ENCODE peak calls at places on chromosomes 5 and 9, in ten cellular contexts. S, N, E, A, T, O, J, D, W and H are unnamed samples.

GRCh38 chr5:176843673-176844072 is 33.3 kb downstream of the UNC5A start:
- DNase-seq in S (no peak), N (no peak), E (no peak), A (no peak), T (no peak), O (no peak), J (no peak), D (no peak), W (no peak), H (no peak)

GRCh38 chr5:136043968-136044610 is 15.3 kb downstream of the TGFBI start:
- DNase-seq in S (no peak), N (no peak), E (no peak), A (no peak), T (no peak), O (no peak), J (no peak), D (no peak), W (no peak), H (no peak)

GRCh38 chr5:88539642-88540476 is 271.2 kb upstream of the TMEM161B start:
- DNase-seq in S (no peak), N (no peak), E (no peak), A (no peak), T (no peak), O (no peak), J (no peak), D (no peak), W (no peak), H (no peak)

GRCh38 chr9:125758986-125759811 is 12.0 kb downstream of the PBX3 start:
- DNase-seq in S (peak), N (no peak), E (peak), A (no peak), T (no peak), O (peak), J (no peak), D (no peak), W (no peak), H (no peak)

GRCh38 chr5:30156156-30156555 is 1037.3 kb upstream of the CDH6 start:
- DNase-seq in S (no peak), N (no peak), E (no peak), A (no peak), T (no peak), O (no peak), J (no peak), D (no peak), W (no peak), H (no peak)

GRCh38 chr5:66138572-66139116 is 5.5 kb upstream of the SREK1 start:
- DNase-seq in S (peak), N (no peak), E (no peak), A (no peak), T (no peak), O (no peak), J (no peak), D (no peak), W (no peak), H (no peak)

GRCh38 chr5:42668254-42668653 is 88.4 kb upstream of the CCDC152 start:
- DNase-seq in S (no peak), N (no peak), E (no peak), A (no peak), T (no peak), O (no peak), J (no peak), D (no peak), W (no peak), H (no peak)

GRCh38 chr5:57454896-57455295 is 27.7 kb downstream of the ACTBL2 start:
- DNase-seq in S (no peak), N (no peak), E (no peak), A (no peak), T (no peak), O (no peak), J (no peak), D (no peak), W (no peak), H (no peak)

GRCh38 chr9:125233678-125234077 is 7.5 kb downstream of the HSPA5 start:
- DNase-seq in S (no peak), N (no peak), E (no peak), A (no peak), T (no peak), O (no peak), J (no peak), D (peak), W (peak), H (no peak)

GRCh38 chr9:38133595-38133994 is 64.6 kb upstream of the SHB start:
- DNase-seq in S (no peak), N (no peak), E (no peak), A (no peak), T (no peak), O (no peak), J (no peak), D (no peak), W (no peak), H (no peak)

GRCh38 chr9:16257604-16258003 is 612.9 kb downstream of the BNC2 start:
- DNase-seq in S (no peak), N (no peak), E (peak), A (no peak), T (no peak), O (no peak), J (no peak), D (no peak), W (no peak), H (no peak)

GRCh38 chr5:98513378-98513777 is 260.1 kb upstream of the RGMB start:
- DNase-seq in S (no peak), N (no peak), E (peak), A (no peak), T (no peak), O (no peak), J (no peak), D (no peak), W (no peak), H (no peak)

GRCh38 chr9:98805506-98806272 is 1.8 kb upstream of the GALNT12 start:
- DNase-seq in S (no peak), N (no peak), E (no peak), A (no peak), T (no peak), O (no peak), J (no peak), D (no peak), W (peak), H (no peak)

GRCh38 chr9:78033870-78034269 is 2.3 kb upstream of the GNAQ start:
- DNase-seq in S (no peak), N (no peak), E (no peak), A (no peak), T (no peak), O (no peak), J (no peak), D (no peak), W (no peak), H (no peak)

GRCh38 chr5:100731768-100732167 is 171.3 kb downstream of the ST8SIA4 start:
- DNase-seq in S (no peak), N (no peak), E (no peak), A (peak), T (no peak), O (no peak), J (peak), D (no peak), W (no peak), H (no peak)

GRCh38 chr9:33718987-33719386 is 76.4 kb upstream of the PRSS3 start:
- DNase-seq in S (no peak), N (peak), E (no peak), A (no peak), T (no peak), O (peak), J (no peak), D (no peak), W (peak), H (no peak)

GRCh38 chr9:104025109-104025508 is 69.0 kb upstream of the SMC2 start:
- DNase-seq in S (no peak), N (no peak), E (no peak), A (no peak), T (no peak), O (no peak), J (no peak), D (no peak), W (peak), H (no peak)

GRCh38 chr5:115952579-115952978 is 9.7 kb upstream of the LVRN start:
- DNase-seq in S (no peak), N (no peak), E (no peak), A (no peak), T (no peak), O (no peak), J (no peak), D (no peak), W (no peak), H (no peak)

GRCh38 chr5:85049020-85049419 is 664.3 kb upstream of the EDIL3 start:
- DNase-seq in S (no peak), N (no peak), E (peak), A (no peak), T (no peak), O (no peak), J (no peak), D (no peak), W (peak), H (no peak)

GRCh38 chr5:79396265-79396664 is 117.7 kb downstream of the HOMER1 start:
- DNase-seq in S (no peak), N (no peak), E (no peak), A (no peak), T (no peak), O (no peak), J (no peak), D (no peak), W (peak), H (no peak)

GRCh38 chr5:54743997-54744788 is 226.6 kb downstream of the SNX18 start:
- DNase-seq in S (no peak), N (no peak), E (peak), A (peak), T (no peak), O (no peak), J (peak), D (peak), W (peak), H (no peak)

GRCh38 chr5:143362828-143363227 is 40.7 kb downstream of the NR3C1 start:
- DNase-seq in S (no peak), N (no peak), E (no peak), A (no peak), T (no peak), O (no peak), J (no peak), D (no peak), W (no peak), H (no peak)

GRCh38 chr9:111178361-111179043 is 140.2 kb upstream of the LPAR1 start:
- DNase-seq in S (no peak), N (no peak), E (no peak), A (no peak), T (no peak), O (no peak), J (no peak), D (peak), W (no peak), H (no peak)

GRCh38 chr5:155046591-155046990 is 33.0 kb downstream of the KIF4B start:
- DNase-seq in S (no peak), N (no peak), E (peak), A (no peak), T (no peak), O (no peak), J (no peak), D (no peak), W (no peak), H (no peak)

GRCh38 chr5:80408976-80409926 is 1.4 kb downstream of the ZFYVE16 start:
- DNase-seq in S (no peak), N (no peak), E (no peak), A (no peak), T (no peak), O (no peak), J (no peak), D (no peak), W (no peak), H (no peak)

GRCh38 chr5:57863661-57864060 is 381.1 kb upstream of the ACTBL2 start:
- DNase-seq in S (no peak), N (no peak), E (no peak), A (no peak), T (no peak), O (no peak), J (no peak), D (no peak), W (peak), H (no peak)

GRCh38 chr9:88775037-88775471 is 216.2 kb upstream of the S1PR3 start:
- DNase-seq in S (no peak), N (peak), E (no peak), A (no peak), T (no peak), O (no peak), J (no peak), D (peak), W (peak), H (no peak)

GRCh38 chr5:167765341-167765740 is 526.1 kb upstream of the WWC1 start:
- DNase-seq in S (no peak), N (no peak), E (no peak), A (no peak), T (no peak), O (no peak), J (no peak), D (no peak), W (no peak), H (no peak)